ENCODE peak calls at places on chromosomes 13 and 19, in eight cellular contexts. V, S, H, B, W, X, N and E are unnamed samples.

GRCh38 chr13:45851171-45851889 is at the start of gene SIAH3:
- DNase-seq in V (no peak), S (no peak), H (no peak), B (peak), W (no peak), X (peak), N (no peak), E (peak)

GRCh38 chr19:37227996-37228395 is 10.0 kb downstream of the ZNF383 start:
- DNase-seq in V (no peak), S (no peak), H (no peak), B (peak), W (no peak), X (no peak), N (no peak), E (peak)

GRCh38 chr13:47216176-47216822 is 319.4 kb upstream of the HTR2A start:
- DNase-seq in V (no peak), S (no peak), H (no peak), B (no peak), W (no peak), X (peak), N (peak), E (no peak)

GRCh38 chr13:99351772-99352171 is 44.6 kb upstream of the GPR183 start:
- DNase-seq in V (no peak), S (no peak), H (no peak), B (no peak), W (no peak), X (no peak), N (no peak), E (no peak)

GRCh38 chr13:36553501-36553900 is 120.3 kb upstream of the SERTM1 start:
- DNase-seq in V (no peak), S (no peak), H (no peak), B (no peak), W (no peak), X (peak), N (no peak), E (no peak)

GRCh38 chr13:33191425-33192221 is 93.9 kb downstream of the STARD13 start:
- DNase-seq in V (no peak), S (no peak), H (no peak), B (peak), W (no peak), X (no peak), N (peak), E (no peak)

GRCh38 chr13:113665582-113666323 is 1.3 kb upstream of the GRK1 start:
- DNase-seq in V (no peak), S (no peak), H (peak), B (no peak), W (peak), X (no peak), N (no peak), E (no peak)

GRCh38 chr19:18023596-18024212 is 15.7 kb downstream of the ARRDC2 start:
- DNase-seq in V (peak), S (peak), H (peak), B (no peak), W (peak), X (no peak), N (no peak), E (no peak)

GRCh38 chr13:40152145-40152544 is 496.7 kb downstream of the COG6 start:
- DNase-seq in V (no peak), S (no peak), H (no peak), B (no peak), W (no peak), X (no peak), N (peak), E (no peak)

GRCh38 chr13:39816936-39817335 is 161.5 kb downstream of the COG6 start:
- DNase-seq in V (no peak), S (no peak), H (no peak), B (no peak), W (no peak), X (no peak), N (peak), E (no peak)

GRCh38 chr19:50431343-50432220 is 1.1 kb upstream of the MYBPC2 start:
- DNase-seq in V (peak), S (peak), H (peak), B (peak), W (peak), X (peak), N (peak), E (peak)

GRCh38 chr13:41613984-41614581 is 156.7 kb downstream of the RGCC start:
- DNase-seq in V (no peak), S (no peak), H (peak), B (no peak), W (peak), X (peak), N (peak), E (no peak)

GRCh38 chr13:21389124-21389523 is 70.0 kb downstream of the ZDHHC20 start:
- DNase-seq in V (no peak), S (no peak), H (no peak), B (no peak), W (no peak), X (no peak), N (no peak), E (no peak)

GRCh38 chr13:88887045-88887662 is 1216.0 kb downstream of the SLITRK5 start:
- DNase-seq in V (no peak), S (no peak), H (no peak), B (no peak), W (no peak), X (no peak), N (no peak), E (peak)

GRCh38 chr13:35784286-35784951 is 307.9 kb upstream of the MAB21L1 start:
- DNase-seq in V (peak), S (no peak), H (no peak), B (no peak), W (no peak), X (no peak), N (no peak), E (no peak)

GRCh38 chr13:31775148-31775547 is 35.8 kb downstream of the RXFP2 start:
- DNase-seq in V (no peak), S (no peak), H (no peak), B (no peak), W (no peak), X (no peak), N (peak), E (no peak)

GRCh38 chr13:52449323-52450011 is 967 bp downstream of the VPS36 start:
- DNase-seq in V (no peak), S (no peak), H (no peak), B (no peak), W (no peak), X (no peak), N (no peak), E (no peak)

GRCh38 chr13:52452470-52452869 is 2.0 kb upstream of the VPS36 start:
- DNase-seq in V (no peak), S (no peak), H (no peak), B (no peak), W (no peak), X (no peak), N (no peak), E (no peak)

GRCh38 chr13:52447815-52448552 is 2.5 kb downstream of the VPS36 start:
- DNase-seq in V (no peak), S (no peak), H (no peak), B (no peak), W (no peak), X (no peak), N (no peak), E (peak)

GRCh38 chr13:52450012-52450792 is at the start of gene VPS36:
- DNase-seq in V (peak), S (peak), H (peak), B (peak), W (peak), X (peak), N (peak), E (peak)

DNA sequence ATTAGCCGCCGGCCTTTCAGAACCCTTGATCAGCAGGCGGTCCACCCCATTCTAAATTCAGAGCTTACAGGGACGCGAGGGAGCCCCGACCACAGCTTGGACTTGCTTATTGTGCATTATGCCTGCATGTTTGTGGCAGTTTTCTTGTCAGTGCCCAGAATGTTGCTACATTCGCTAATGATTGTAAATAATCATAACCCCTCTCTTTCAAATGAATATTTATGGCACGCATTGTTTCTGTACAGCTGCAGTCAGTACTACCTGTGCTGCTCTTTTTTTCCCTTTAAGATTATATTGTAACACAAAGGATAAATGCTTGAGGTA is 321 bp upstream of the VPS36 start:
- DNase-seq in V (no peak), S (no peak), H (no peak), B (no peak), W (no peak), X (no peak), N (no peak), E (no peak)
- H3K27ac ChIP-seq in V (peak), S (no peak), H (no peak), B (no peak), W (peak), X (no peak), N (no peak), E (no peak)

GRCh38 chr13:28983661-28984060 is 163.5 kb downstream of the MTUS2 start:
- DNase-seq in V (no peak), S (no peak), H (peak), B (no peak), W (no peak), X (peak), N (no peak), E (no peak)

GRCh38 chr13:28984825-28985224 is 164.7 kb downstream of the MTUS2 start:
- DNase-seq in V (no peak), S (no peak), H (no peak), B (no peak), W (no peak), X (no peak), N (no peak), E (no peak)

GRCh38 chr13:28978574-28978973 is 158.4 kb downstream of the MTUS2 start:
- DNase-seq in V (no peak), S (no peak), H (no peak), B (no peak), W (no peak), X (no peak), N (no peak), E (no peak)

GRCh38 chr13:28984326-28984725 is 164.2 kb downstream of the MTUS2 start:
- DNase-seq in V (no peak), S (no peak), H (no peak), B (no peak), W (no peak), X (no peak), N (no peak), E (no peak)

DNA sequence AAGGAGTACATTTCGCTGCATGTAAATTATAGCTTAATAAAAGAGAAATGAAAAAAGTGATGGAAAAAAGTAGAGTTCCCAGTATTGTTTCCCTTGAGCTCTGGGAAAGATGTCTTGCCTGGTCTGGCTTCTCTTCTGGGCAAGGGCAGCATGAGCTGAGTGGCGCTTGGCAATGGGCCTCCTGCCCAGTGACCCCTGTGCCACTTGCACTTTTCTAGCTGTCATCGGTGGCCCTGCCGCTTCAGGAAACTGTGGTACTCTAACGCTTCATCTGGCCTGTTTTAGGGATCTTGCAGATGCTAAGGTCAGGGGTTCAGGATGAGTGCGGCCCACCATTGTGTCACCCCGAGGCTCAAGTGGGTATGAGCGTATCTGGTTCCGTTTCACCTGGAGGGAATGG is 161.4 kb downstream of the MTUS2 start:
- DNase-seq in V (no peak), S (no peak), H (peak), B (no peak), W (no peak), X (no peak), N (no peak), E (no peak)
- H3K27ac ChIP-seq in V (no peak), S (no peak), H (no peak), B (no peak), W (no peak), X (no peak), N (no peak), E (no peak)

GRCh38 chr19:41641879-41642485 is 15.1 kb upstream of the CEACAM4 start:
- DNase-seq in V (peak), S (peak), H (no peak), B (peak), W (no peak), X (peak), N (peak), E (peak)

GRCh38 chr19:41637484-41637883 is 10.6 kb upstream of the CEACAM4 start:
- DNase-seq in V (no peak), S (no peak), H (no peak), B (no peak), W (no peak), X (no peak), N (no peak), E (no peak)

DNA sequence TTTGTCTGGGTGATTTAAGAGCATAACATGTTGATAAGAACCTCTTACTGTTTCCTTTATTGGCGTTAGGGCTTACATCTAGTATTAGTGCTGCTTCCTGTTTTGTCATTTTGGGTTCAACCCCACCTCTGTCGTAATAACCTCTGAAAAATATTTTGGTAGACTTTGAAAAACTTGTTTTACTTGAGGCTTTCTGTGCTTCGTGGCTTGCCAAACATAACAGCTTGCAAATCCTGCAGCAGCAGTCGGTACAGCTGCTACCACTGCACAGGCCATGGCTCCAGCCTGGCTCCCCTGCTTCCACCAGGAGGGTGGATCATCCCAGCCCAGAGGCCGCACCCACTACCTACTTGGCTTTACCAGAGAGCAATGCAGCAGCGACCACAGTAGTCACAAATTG is 11.8 kb upstream of the CEACAM4 start:
- DNase-seq in V (no peak), S (no peak), H (no peak), B (no peak), W (no peak), X (no peak), N (no peak), E (no peak)
- H3K27ac ChIP-seq in V (no peak), S (peak), H (no peak), B (no peak), W (no peak), X (no peak), N (no peak), E (no peak)

GRCh38 chr19:30563691-30564090 is 191.5 kb downstream of the ZNF536 start:
- DNase-seq in V (no peak), S (no peak), H (no peak), B (no peak), W (peak), X (no peak), N (no peak), E (no peak)

GRCh38 chr19:30564551-30565011 is 192.4 kb downstream of the ZNF536 start:
- DNase-seq in V (peak), S (no peak), H (no peak), B (no peak), W (peak), X (no peak), N (no peak), E (peak)

GRCh38 chr19:30566681-30567420 is 194.7 kb downstream of the ZNF536 start:
- DNase-seq in V (no peak), S (no peak), H (no peak), B (no peak), W (peak), X (no peak), N (no peak), E (no peak)

GRCh38 chr19:30567535-30568232 is 195.5 kb downstream of the ZNF536 start:
- DNase-seq in V (no peak), S (no peak), H (no peak), B (peak), W (peak), X (no peak), N (no peak), E (no peak)

DNA sequence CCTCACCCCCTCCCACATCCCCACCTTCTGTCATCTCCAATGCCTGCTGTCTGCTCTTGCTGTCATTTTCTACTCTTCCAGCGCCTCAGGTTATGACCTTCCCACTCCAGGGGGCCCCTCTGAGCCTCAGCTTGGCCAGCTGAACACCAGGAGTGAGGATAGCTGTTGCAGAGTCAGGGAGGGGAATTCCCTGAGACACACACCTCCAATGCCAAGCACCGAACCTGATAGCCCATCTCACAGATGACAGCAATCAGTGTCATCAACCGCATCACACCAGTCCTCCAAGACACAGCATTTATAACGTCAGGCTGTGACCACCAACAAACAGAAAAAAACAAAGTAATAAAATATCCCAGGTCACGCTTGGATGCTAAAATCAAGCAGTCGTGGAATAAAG is 193.5 kb downstream of the ZNF536 start:
- DNase-seq in V (no peak), S (no peak), H (no peak), B (no peak), W (no peak), X (no peak), N (no peak), E (no peak)
- H3K27ac ChIP-seq in V (peak), S (no peak), H (no peak), B (peak), W (no peak), X (no peak), N (no peak), E (no peak)

GRCh38 chr19:14237011-14237941 is 31.3 kb upstream of the ADGRL1 start:
- DNase-seq in V (no peak), S (no peak), H (no peak), B (no peak), W (no peak), X (no peak), N (no peak), E (no peak)
- H3K27ac ChIP-seq in V (no peak), S (no peak), H (no peak), B (no peak), W (no peak), X (no peak), N (no peak), E (no peak)

GRCh38 chr19:48325265-48325910 is at the start of gene EMP3:
- DNase-seq in V (peak), S (peak), H (peak), B (no peak), W (peak), X (peak), N (peak), E (peak)
- H3K27ac ChIP-seq in V (peak), S (peak), H (peak), B (peak), W (peak), X (peak), N (peak), E (no peak)

DNA sequence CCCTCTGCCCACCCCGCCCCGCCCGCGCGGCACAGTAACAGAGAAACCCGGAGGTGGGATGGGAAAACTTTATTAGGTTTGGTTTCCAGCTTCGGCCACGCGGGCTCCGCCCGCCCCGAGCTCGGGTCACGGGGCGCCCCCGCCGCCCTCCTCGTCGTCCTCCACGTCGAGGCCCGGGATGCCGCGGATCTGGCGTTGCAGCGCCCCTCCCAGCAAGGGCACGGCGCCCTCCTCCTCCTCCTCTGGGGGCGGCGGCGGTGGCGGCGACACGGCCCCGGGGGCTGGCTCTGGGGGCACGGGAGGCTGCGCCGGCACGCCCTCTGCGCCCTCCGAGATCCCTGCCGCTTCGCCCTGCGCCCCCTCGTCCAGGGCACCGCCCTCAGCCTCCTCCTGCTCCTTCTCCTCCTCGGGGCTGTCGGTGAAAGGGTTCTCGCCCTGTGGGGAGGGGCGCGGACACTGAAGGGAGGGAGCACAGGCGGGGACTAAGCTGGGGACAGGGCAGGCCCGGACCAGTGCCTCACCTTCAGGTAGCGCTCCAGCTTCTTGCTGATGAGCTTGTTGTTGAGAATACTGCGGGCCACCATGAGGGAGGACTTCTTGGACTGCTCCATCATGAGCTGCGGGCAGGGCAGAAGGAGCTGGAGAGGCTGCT is 535 bp upstream of the AKAP8 start:
- DNase-seq in V (no peak), S (no peak), H (peak), B (no peak), W (no peak), X (peak), N (peak), E (peak)
- H3K27ac ChIP-seq in V (peak), S (peak), H (peak), B (peak), W (peak), X (peak), N (peak), E (peak)

DNA sequence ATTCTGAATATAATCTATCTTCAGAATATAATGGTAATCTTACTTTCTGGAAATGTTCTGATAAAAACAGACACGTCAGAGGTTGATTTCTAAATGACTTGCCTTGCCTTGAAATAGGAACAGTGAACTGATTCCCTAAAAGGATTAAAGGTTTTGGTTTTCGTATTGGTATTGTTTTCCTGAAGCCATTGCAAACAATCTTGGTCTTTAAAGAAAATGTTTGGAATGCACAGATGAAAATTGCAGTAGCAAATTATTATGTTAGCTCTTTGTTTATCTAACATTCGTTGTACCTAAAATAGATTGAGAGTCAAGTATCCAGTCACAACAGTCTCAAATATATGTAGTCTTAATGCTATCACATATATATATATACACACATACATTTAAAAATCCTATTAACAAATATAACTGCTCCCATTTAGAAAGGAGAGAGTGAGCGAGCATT is 1.7 kb downstream of the ITM2B start:
- DNase-seq in V (no peak), S (no peak), H (no peak), B (no peak), W (no peak), X (no peak), N (no peak), E (no peak)
- H3K27ac ChIP-seq in V (peak), S (peak), H (peak), B (peak), W (peak), X (peak), N (peak), E (no peak)

GRCh38 chr13:106276876-106277275 is 258.6 kb downstream of the EFNB2 start:
- DNase-seq in V (no peak), S (no peak), H (no peak), B (no peak), W (no peak), X (no peak), N (peak), E (no peak)
- H3K27ac ChIP-seq in V (no peak), S (no peak), H (no peak), B (no peak), W (no peak), X (no peak), N (no peak), E (no peak)